ENCODE peak calls at places on chromosome 5, in four cellular contexts. L is HepG2, T is K562, Z is GM12878. I is an unnamed sample.

GRCh38 chr5:82165740-82166530 is 112.2 kb downstream of the RPS23 start:
- DNase-seq in L (peak), T (peak), Z (peak), I (peak)

GRCh38 chr5:167442922-167443321 is 848.5 kb upstream of the WWC1 start:
- DNase-seq in L (no peak), T (no peak), Z (no peak), I (no peak)

GRCh38 chr5:140131967-140132409 is 6.3 kb downstream of the IGIP start:
- DNase-seq in L (no peak), T (no peak), Z (no peak), I (no peak)

GRCh38 chr5:140734354-140734753 is 34.1 kb downstream of the ZMAT2 start:
- DNase-seq in L (peak), T (peak), Z (no peak), I (no peak)

GRCh38 chr5:94218374-94218773 is 400.0 kb downstream of the KIAA0825 start:
- DNase-seq in L (peak), T (no peak), Z (no peak), I (no peak)

GRCh38 chr5:38420691-38421395 is 135.6 kb downstream of the LIFR start:
- DNase-seq in L (peak), T (peak), Z (no peak), I (peak)

GRCh38 chr5:42894057-42894456 is 82.4 kb upstream of the SELENOP start:
- DNase-seq in L (no peak), T (no peak), Z (no peak), I (peak)

GRCh38 chr5:178625679-178626483 is 969 bp downstream of the CLK4 start:
- DNase-seq in L (no peak), T (no peak), Z (no peak), I (no peak)

DNA sequence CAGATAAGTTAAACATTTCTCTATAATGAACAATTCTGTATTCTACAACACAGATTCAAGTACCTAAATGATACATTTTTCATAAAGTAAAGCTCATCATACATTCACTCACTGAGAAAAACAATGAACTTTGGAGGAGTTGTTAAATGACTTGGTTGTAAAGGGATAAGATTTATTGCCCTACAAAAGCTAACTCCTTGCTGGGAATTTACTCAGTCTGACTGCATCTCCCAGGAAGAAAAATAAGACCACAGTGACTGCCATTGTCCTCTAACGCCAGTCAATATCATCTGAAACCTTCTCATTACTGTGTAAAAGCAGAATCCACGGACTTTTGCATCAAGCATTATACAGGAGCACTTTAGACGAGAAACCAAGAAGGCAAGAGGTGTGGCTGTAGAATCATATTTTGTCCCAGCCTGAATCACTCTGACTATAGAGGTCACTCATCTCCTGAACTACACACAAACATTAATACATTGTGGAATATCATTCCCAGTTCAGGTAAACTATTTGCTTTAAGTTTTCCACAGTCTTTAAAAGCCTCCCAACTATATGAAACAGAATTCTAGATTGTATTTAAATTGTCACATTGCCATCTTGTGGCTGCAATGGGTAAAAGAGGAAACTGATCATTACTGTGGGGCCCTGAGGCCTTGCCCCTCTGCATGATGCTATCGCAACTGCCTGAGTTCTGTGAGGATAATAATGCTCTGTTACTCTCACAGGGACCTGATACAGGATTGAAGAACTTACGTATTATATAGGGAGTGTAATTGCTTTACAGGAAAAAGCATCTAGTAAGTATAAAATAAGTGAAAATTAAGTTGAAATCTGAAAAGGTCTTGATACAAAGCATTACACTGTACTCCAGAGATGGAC is 142.9 kb downstream of the SLCO4C1 start:
- DNase-seq in L (peak), T (no peak), Z (no peak), I (peak)
- TF ChIP-seq ETV6 in L (no peak), T (no peak), Z (no peak), I (no peak)

DNA sequence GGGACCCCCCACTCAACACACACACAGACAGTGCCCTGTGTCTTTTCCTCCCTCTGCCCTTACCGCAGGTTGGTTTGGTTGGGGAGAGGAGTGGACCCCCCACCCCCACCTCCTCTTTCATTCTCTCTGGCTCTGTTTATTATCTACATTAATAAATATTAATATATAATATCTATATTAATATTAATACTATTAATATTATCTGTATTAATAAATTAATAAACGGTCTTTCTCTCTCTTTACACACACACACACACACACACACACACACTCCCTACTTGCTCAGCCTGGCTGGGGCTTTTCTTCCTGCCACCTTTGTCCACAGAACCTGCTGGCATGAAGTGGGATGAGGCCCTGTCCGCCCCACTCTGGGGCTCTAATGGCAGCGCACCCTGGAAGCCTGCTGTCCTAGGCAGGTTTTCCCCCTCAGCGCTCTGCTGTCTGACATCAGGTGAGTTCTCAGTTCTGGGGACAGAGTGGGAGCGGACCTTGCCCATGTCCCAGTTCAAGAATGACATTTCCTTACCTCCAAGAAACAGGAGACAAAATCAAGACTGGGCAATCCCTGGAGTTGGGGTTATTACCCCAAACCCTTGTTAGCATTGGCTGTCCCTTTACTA is 10.5 kb upstream of the SMIM32 start:
- DNase-seq in L (no peak), T (no peak), Z (no peak), I (no peak)
- TF ChIP-seq ESRRA in L (no peak), T (no peak), Z (no peak), I (no peak)

DNA sequence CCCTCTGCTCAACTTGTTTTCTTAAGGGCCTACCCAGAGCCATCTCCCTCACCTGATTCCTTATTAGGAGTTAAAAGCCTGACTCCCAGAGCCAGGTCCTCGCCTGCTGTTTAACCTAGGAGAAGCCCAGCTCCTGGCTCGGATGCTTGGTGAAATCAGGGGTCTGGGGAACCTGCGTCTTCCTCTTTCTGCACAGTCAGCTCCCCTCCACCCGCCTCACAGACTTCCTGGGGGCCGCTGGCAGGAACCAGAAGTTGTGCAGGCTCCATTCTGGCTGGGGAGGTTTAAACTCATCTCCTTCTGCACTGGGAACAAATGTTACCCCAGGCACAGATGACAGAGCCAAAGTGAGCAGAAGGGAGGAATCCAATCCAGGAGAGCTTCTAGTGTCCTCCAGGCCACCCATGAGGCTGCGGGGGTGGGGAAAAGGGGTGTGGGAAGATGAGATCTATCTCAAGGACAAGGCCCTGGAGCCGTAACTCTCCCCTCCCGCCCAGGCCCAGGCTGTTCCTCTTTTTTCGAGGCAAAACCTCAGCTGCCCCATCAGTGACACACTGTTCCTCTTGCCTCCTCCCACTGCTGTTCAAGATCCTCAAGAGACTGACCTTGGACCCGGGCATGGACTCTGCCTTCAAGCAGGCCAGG is 31.2 kb downstream of the KCNMB1 start:
- DNase-seq in L (no peak), T (peak), Z (no peak), I (no peak)
- TF ChIP-seq ETV6 in L (no peak), T (no peak), Z (no peak), I (no peak)

GRCh38 chr5:7876867-7877266 is 7.9 kb downstream of the MTRR start:
- DNase-seq in L (no peak), T (no peak), Z (no peak), I (no peak)
- TF ChIP-seq ESRRA in L (no peak), T (no peak), Z (no peak), I (no peak)

DNA sequence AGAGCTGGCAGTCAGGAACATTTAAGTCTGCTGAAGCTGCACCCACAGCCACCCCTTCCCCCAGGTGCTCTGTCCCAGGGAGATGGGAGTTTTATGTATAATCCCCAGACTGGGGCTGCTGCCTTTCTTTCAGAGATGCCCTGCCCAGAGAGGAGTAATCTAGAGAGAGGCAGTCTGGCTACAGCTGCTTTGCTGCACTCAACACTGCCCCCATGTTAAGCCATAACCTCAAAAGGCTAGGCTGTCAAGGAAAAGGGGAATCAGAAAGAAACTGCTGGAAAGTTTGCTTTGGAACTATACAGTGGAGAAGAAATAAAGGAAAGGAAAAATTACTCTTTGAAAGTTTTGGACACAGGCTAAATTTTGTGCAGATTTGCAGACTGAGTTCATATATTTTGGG is 127.2 kb downstream of the MACIR start:
- DNase-seq in L (no peak), T (no peak), Z (no peak), I (peak)
- TF ChIP-seq ETV6 in L (no peak), T (no peak), Z (no peak), I (no peak)

GRCh38 chr5:74044936-74045335 is 418.9 kb downstream of the ARHGEF28 start:
- DNase-seq in L (no peak), T (no peak), Z (no peak), I (no peak)

GRCh38 chr5:74041913-74042312 is 415.9 kb downstream of the ARHGEF28 start:
- DNase-seq in L (no peak), T (no peak), Z (no peak), I (no peak)

GRCh38 chr5:74040811-74041491 is 415.0 kb downstream of the ARHGEF28 start:
- DNase-seq in L (no peak), T (no peak), Z (no peak), I (no peak)

GRCh38 chr5:74040065-74040551 is 414.1 kb downstream of the ARHGEF28 start:
- DNase-seq in L (no peak), T (no peak), Z (no peak), I (no peak)

GRCh38 chr5:74042559-74043357 is 416.8 kb downstream of the ARHGEF28 start:
- DNase-seq in L (no peak), T (no peak), Z (no peak), I (no peak)
- TF ChIP-seq ESRRA in L (no peak), T (no peak), Z (no peak), I (no peak)

GRCh38 chr5:157431544-157432200 is 28.3 kb upstream of the NIPAL4 start:
- DNase-seq in L (peak), T (no peak), Z (peak), I (no peak)
- TF ChIP-seq ETV6 in L (no peak), T (no peak), Z (no peak), I (no peak)

GRCh38 chr5:96734871-96735325 is 72.7 kb downstream of the CAST start:
- DNase-seq in L (no peak), T (no peak), Z (no peak), I (no peak)
- TF ChIP-seq ESRRA in L (no peak), T (no peak), Z (no peak), I (no peak)

GRCh38 chr5:95903838-95904237 is 57.8 kb downstream of the ELL2 start:
- DNase-seq in L (no peak), T (no peak), Z (no peak), I (no peak)

GRCh38 chr5:95899848-95900247 is 61.8 kb downstream of the ELL2 start:
- DNase-seq in L (no peak), T (no peak), Z (no peak), I (no peak)

GRCh38 chr5:95899040-95899439 is 62.6 kb downstream of the ELL2 start:
- DNase-seq in L (no peak), T (no peak), Z (no peak), I (no peak)

GRCh38 chr5:95901676-95902646 is 59.7 kb downstream of the ELL2 start:
- DNase-seq in L (no peak), T (no peak), Z (no peak), I (no peak)

DNA sequence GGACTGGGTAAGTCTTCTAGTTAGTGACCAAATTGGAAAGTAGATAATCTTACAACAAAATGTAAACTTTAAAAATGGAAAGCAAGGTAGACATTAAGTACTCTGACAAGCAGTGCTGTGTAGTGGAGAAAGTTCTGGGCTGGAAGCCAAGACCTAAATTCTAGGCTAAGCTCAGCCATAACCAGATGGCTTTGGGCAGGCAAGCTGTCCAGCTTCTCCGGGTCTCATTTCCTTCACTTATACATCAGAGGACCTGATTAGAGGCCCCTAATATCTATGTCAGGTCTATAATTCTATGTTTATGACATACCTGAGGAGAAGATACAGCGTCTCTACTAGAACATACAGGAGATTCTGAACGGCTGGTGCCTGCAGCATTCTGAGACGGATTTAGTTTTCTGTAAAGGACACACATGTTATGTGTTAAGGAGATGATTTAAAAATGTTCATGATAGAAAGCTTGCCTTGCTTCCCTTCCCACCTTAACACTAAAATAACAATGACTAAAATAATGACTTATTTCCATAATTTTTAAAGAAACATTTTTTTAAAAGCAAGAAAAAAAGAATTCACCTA is 61.2 kb downstream of the ELL2 start:
- DNase-seq in L (no peak), T (no peak), Z (no peak), I (no peak)
- TF ChIP-seq ETV6 in L (no peak), T (no peak), Z (no peak), I (no peak)

DNA sequence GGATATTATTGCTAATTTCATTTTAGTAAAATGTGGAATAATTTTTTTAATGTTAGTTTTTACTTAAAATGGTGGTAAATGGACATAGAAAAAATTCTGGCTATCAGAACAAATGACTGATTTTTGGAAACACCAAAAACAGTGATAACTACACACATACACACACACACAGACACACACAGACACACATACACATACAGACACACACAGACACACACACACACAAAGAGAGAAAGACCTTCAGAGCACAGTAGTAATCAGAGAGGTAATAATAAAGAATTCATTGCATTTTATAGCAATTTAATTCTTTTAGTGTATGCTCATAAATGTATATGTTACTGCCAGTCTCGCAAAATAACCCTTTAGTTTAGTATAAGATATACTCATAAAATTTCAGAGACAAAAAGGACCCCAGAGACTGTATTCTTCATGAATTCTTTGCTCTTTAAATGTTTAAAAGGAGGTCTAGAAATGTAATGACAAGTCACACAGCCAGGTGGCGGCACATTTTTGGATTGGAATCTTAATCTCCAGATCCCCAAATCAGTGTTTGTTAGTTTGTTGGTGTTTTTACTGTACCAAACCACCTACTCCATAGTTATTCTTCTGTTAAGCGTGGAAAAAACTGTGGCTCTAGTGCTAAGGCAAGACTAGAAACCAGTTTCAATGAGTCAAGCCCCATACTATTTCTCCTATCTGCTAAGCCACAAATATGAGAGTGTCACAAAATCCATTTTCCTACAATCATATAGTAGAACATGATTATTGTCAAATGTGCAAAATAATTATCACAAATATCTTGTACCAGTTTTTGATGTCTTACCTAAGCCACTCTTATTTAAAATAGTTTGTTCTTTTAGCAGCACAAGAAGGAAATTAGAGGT is 109.9 kb downstream of the EDIL3 start:
- DNase-seq in L (peak), T (no peak), Z (no peak), I (peak)
- TF ChIP-seq ESRRA in L (no peak), T (no peak), Z (no peak), I (no peak)